ENCODE peak calls at places on chromosomes 3 and 15, in seven cellular contexts. E is HCT116, L is K562, C is body of pancreas, N is A549, Y is upper lobe of left lung, V is IMR-90. J is an unnamed sample.

GRCh38 chr15:43872416-43873020 is 45.7 kb downstream of the WDR76 start:
- ATAC-seq in Y (peak; percentile 49), V (peak; percentile 98), E (peak; percentile 93), L (peak; percentile 91), N (peak; percentile 93), C (peak; percentile 45), J (no peak)

GRCh38 chr3:13963137-13963886 is 83.4 kb upstream of the WNT7A start:
- ATAC-seq in V (no peak), Y (no peak), C (no peak), L (no peak), E (no peak), N (no peak), J (no peak)

GRCh38 chr15:51647128-51647562 is 24.6 kb upstream of the DMXL2 start:
- ATAC-seq in V (peak; percentile 24), L (peak; percentile 86), Y (peak; percentile 82), N (no peak), E (no peak), C (no peak), J (no peak)

GRCh38 chr15:20367093-20367492 is 174.5 kb downstream of the GOLGA6L6 start:
- ATAC-seq in C (no peak), Y (no peak), L (no peak), V (no peak), E (no peak), N (no peak), J (no peak)

GRCh38 chr3:78495326-78495725 is 1272.5 kb downstream of the ROBO1 start:
- ATAC-seq in Y (no peak), L (no peak), C (no peak), E (no peak), N (no peak), V (no peak), J (no peak)

GRCh38 chr3:56864090-56864489 is 62.3 kb upstream of the ARHGEF3 start:
- ATAC-seq in E (no peak), Y (no peak), V (no peak), C (no peak), L (no peak), N (no peak), J (no peak)

GRCh38 chr3:194854290-194855024 is 168.8 kb downstream of the FAM43A start:
- ATAC-seq in L (no peak), N (no peak), Y (peak; percentile 4), V (no peak), C (no peak), E (no peak), J (no peak)

GRCh38 chr3:134341391-134341790 is 32.9 kb downstream of the AMOTL2 start:
- ATAC-seq in C (no peak), Y (no peak), L (no peak), N (no peak), V (no peak), E (no peak), J (no peak)

GRCh38 chr3:30503431-30503830 is 103.0 kb upstream of the TGFBR2 start:
- ATAC-seq in V (no peak), C (no peak), N (no peak), L (no peak), E (no peak), Y (no peak), J (no peak)

GRCh38 chr15:61335998-61336648 is 107.0 kb upstream of the RORA start:
- ATAC-seq in Y (no peak), C (peak; percentile 42), E (no peak), V (no peak), L (no peak), N (no peak), J (no peak)

GRCh38 chr3:34260266-34260990 is 462.0 kb downstream of the PDCD6IP start:
- ATAC-seq in E (peak; percentile 78), L (peak; percentile 89), N (peak; percentile 90), V (peak; percentile 82), Y (peak; percentile 68), C (no peak), J (peak; percentile 27)

GRCh38 chr3:146513386-146514051 is 30.9 kb downstream of the PLSCR1 start:
- ATAC-seq in N (no peak), E (no peak), L (no peak), V (peak; percentile 42), C (no peak), Y (no peak), J (no peak)

GRCh38 chr3:73600293-73600938 is 24.3 kb downstream of the PDZRN3 start:
- ATAC-seq in Y (peak; percentile 11), N (no peak), C (no peak), E (no peak), L (no peak), V (no peak), J (peak; percentile 52)

GRCh38 chr3:23663661-23664186 is 142.0 kb upstream of the UBE2E1 start:
- ATAC-seq in L (no peak), C (no peak), N (no peak), E (no peak), V (no peak), Y (no peak), J (no peak)

DNA sequence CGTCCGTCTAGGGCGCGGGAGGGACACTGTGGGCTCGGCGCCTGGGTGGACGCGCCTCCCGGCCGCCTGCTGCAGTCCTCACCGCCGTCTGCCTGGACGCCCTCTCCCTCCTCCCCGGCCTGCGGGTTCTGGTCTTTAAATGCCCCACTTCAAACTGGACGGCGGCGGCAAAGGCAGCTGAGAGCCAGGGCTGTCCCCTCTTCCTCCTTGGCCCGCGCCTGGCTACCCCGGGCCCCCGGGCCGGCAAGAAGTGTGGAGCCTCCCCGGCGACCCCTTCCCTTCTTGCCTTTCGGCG is 415 bp downstream of the CBLB start:
- ATAC-seq in N (peak; percentile 66), L (peak; percentile 65), V (peak; percentile 33), E (peak; percentile 17), C (peak; percentile 33), Y (peak; percentile 74), J (peak; percentile 37)
- TF ChIP-seq POLR2A in N (no peak), L (no peak), V (no peak), E (no peak), C (no peak), Y (no peak), J (no peak)

DNA sequence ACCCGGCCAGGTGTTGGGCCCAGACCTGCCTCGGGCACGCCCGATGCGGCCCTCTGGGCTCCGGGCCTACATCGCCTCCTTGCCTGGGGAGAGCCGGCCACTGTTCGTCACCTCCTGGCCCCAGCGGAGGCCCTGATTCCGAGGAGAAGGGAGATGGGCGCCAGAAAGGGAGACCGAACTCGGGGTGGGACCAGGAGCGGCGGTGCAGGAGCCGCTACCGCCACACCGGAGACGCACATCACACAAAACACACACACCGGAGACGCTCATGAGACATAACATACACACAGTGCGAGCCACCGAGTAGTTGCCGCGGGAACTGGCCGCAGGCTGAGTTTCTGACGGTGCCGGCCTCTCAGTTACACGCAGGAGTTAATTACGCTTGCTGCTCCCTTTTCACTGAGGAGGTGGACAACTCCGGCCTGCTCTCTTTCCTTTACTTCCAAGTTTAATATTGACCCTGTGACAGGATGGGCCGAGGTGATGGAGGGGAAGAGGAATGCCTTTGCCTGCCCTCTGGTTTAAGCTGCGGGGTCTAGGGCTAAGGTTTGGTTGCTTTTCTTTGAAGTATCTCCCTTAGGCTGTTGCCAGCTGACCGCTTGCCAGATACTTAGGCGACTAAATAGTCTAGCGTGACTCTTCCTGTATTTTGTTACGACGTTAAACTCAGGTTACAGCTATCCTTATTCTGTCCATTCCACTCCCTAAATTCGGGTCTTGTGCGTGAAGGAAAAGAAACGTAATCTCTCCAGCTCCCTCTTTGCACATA is 592 bp downstream of the PCNP start:
- ATAC-seq in N (peak; percentile 80), Y (peak; percentile 74), V (peak; percentile 48), C (peak; percentile 62), E (peak; percentile 66), L (peak; percentile 73), J (peak; percentile 70)
- TF ChIP-seq POLR2A in N (peak; percentile 22), Y (no peak), V (no peak), C (no peak), E (no peak), L (peak; percentile 5), J (no peak)

DNA sequence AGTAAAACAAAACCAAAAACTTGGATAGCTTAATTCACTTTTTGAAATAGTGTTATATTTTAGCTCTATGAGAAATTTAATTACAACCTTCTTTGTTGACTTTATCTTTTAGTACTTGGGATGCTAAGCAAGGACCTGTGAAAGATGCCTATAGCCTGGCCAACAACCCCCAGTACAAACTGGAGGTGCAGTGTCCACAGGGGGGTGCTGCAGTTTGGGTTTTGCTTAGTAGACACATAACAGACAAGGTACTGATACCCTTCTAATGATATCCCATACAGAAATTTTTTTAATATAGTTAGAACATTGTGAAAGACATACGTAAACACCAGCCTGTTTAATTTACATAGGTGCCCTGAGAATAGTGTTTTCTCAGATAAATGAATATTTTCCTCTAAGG is 35.3 kb downstream of the CAPN7 start:
- ATAC-seq in N (peak; percentile 83), V (no peak), L (peak; percentile 90), Y (peak; percentile 47), E (peak; percentile 81), C (no peak), J (no peak)
- TF ChIP-seq POLR2A in N (no peak), V (no peak), L (no peak), Y (no peak), E (no peak), C (no peak), J (no peak)

DNA sequence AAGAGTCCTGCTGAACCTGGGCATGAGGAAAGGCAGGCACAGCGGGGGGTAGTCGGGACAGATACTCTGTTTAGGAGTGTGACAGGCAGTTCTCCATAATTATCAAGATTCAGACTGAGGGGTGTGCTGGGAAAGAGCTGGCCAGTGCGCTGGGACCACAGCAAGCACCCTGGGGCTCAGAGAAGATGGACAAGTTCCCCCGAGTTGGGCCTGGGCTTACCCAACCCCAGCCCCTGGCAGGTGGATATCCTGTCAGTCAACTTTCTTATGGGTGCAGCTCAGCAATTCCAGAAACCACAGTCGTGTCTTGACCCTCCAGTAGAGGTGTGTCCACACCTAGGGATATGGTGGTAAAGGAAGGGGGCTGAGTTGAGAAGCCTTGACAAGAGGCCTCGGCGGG is 49.2 kb upstream of the PRR20G start:
- ATAC-seq in V (no peak), L (no peak), Y (no peak), N (no peak), E (no peak), C (no peak), J (no peak)
- TF ChIP-seq POLR2A in V (no peak), L (no peak), Y (no peak), N (no peak), E (no peak), C (no peak), J (no peak)

DNA sequence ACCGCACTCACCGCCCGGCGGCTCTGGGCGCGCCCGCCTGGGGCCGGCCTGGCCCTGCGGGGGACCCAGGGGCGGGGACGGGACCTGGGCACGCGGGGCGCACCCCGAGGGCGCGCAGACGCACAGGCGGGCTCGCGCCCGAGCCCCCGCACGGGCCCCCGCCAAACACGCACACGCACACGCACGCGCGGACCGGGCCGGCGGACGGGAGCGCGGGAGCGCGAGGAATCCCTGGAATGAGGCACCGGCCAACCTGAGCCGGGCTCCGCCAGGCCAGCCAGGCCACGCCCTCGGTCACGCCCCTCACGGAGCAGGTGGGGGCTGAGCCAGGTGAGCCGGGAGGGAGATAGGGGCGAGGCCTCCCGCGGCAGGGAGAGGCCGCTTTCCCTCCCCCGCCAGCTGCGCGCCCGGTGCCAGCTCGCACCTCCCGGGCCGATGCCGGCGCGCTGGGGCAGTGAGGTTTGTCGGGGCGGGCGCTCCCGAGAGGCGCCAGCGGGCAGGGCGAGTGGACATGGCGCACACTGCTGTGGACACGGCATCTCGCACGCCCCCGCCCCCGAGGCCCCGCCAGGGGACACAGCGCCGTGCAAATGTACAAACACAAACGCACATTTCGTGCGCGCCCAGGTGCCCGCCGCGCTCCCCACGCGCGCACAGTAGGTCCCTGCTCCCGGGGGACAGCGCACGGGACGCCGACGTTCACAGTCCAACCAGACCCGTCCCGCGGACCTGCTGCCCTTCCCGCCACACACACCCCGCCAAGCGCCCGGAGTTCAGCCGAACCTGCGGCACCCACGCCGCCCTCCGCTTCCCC is 75.9 kb upstream of the VGLL4 start:
- ATAC-seq in E (peak; percentile 86), L (peak; percentile 88), C (peak; percentile 88), N (peak; percentile 79), V (peak; percentile 68), Y (peak; percentile 83), J (peak; percentile 80)
- TF ChIP-seq POLR2A in E (no peak), L (no peak), C (peak; percentile 81), N (no peak), V (no peak), Y (no peak), J (no peak)

GRCh38 chr15:72197460-72198409 is at the start of gene GRAMD2A:
- ATAC-seq in N (peak; percentile 9), L (no peak), C (peak; percentile 53), V (peak; percentile 72), Y (peak; percentile 79), E (peak; percentile 86), J (peak; percentile 68)
- TF ChIP-seq POLR2A in N (no peak), L (no peak), C (no peak), V (no peak), Y (no peak), E (peak; percentile 39), J (no peak)

J was measured in gastroesophageal sphincter.